ENCODE peak calls at places on chromosomes 11 and 22, in five cellular contexts. F is colonic mucosa, V is GM23248, L is fibroblast of lung, S is kidney. N is an unnamed sample.

GRCh38 chr11:44702897-44703296 is 23.9 kb upstream of the TSPAN18 start:
- DNase-seq in F (no peak), V (no peak), L (peak; percentile 36), S (no peak), N (no peak)

GRCh38 chr22:18023509-18024275 is 669 bp downstream of the MICAL3 start:
- DNase-seq in F (peak; percentile 91), V (peak; percentile 96), L (peak; percentile 89), S (peak; percentile 91), N (peak; percentile 58)

GRCh38 chr22:38935023-38935422 is 22.4 kb upstream of the APOBEC3A start:
- DNase-seq in F (peak; percentile 99), V (no peak), L (no peak), S (peak; percentile 97), N (no peak)

GRCh38 chr22:22884888-22885840 is 2.5 kb upstream of the IGLL5 start:
- DNase-seq in F (no peak), V (no peak), L (no peak), S (peak; percentile 72), N (peak; percentile 92)

GRCh38 chr11:112785104-112785503 is 176.1 kb upstream of the NCAM1 start:
- DNase-seq in F (no peak), V (peak; percentile 67), L (peak; percentile 83), S (no peak), N (no peak)

GRCh38 chr11:63490551-63491239 is at the start of gene PLAAT5:
- DNase-seq in F (peak; percentile 27), V (peak; percentile 25), L (peak; percentile 37), S (peak; percentile 83), N (no peak)

GRCh38 chr22:23566716-23567475 is 13.2 kb downstream of the IGLL1 start:
- DNase-seq in F (no peak), V (no peak), L (no peak), S (peak; percentile 64), N (no peak)

GRCh38 chr11:86818466-86819282 is 18.3 kb downstream of the PRSS23 start:
- DNase-seq in F (no peak), V (peak; percentile 90), L (peak; percentile 73), S (no peak), N (peak; percentile 66)

GRCh38 chr22:25702046-25702445 is 39.9 kb upstream of the MYO18B start:
- DNase-seq in F (no peak), V (peak; percentile 36), L (peak; percentile 19), S (no peak), N (peak; percentile 10)

GRCh38 chr11:114348200-114349191 is 51.8 kb downstream of the C11orf71 start:
- DNase-seq in F (peak; percentile 75), V (peak; percentile 74), L (peak; percentile 61), S (no peak), N (peak; percentile 26)

GRCh38 chr22:31872209-31872608 is 72.1 kb upstream of the YWHAH start:
- DNase-seq in F (no peak), V (no peak), L (no peak), S (no peak), N (no peak)

GRCh38 chr11:88345408-88345807 is 7.9 kb upstream of the CTSC start:
- DNase-seq in F (no peak), V (peak; percentile 39), L (peak; percentile 75), S (no peak), N (no peak)

GRCh38 chr11:88167853-88168252 is 7.4 kb downstream of the RAB38 start:
- DNase-seq in F (no peak), V (no peak), L (peak; percentile 19), S (no peak), N (no peak)

GRCh38 chr11:59224419-59224928 is 11.7 kb upstream of the MPEG1 start:
- DNase-seq in F (no peak), V (peak; percentile 60), L (no peak), S (no peak), N (no peak)

GRCh38 chr22:40345801-40346177 is 511 bp upstream of the ADSL start:
- DNase-seq in F (peak; percentile 63), V (peak; percentile 73), L (peak; percentile 49), S (peak; percentile 79), N (peak; percentile 63)

GRCh38 chr11:68947151-68947550 is 33.6 kb downstream of the MRGPRD start:
- DNase-seq in F (no peak), V (no peak), L (no peak), S (peak; percentile 54), N (no peak)

GRCh38 chr11:82992219-82992618 is 79.5 kb downstream of the RAB30 start:
- DNase-seq in F (no peak), V (no peak), L (no peak), S (no peak), N (no peak)

GRCh38 chr11:16867097-16867496 is 128.7 kb downstream of the C11orf58 start:
- DNase-seq in F (no peak), V (no peak), L (no peak), S (no peak), N (no peak)

GRCh38 chr11:101583180-101584128 is at the start of gene TRPC6:
- DNase-seq in F (no peak), V (peak; percentile 31), L (peak; percentile 11), S (peak; percentile 71), N (no peak)

GRCh38 chr22:24037851-24038765 is 27.0 kb downstream of the CABIN1 start:
- DNase-seq in F (no peak), V (no peak), L (no peak), S (no peak), N (no peak)

GRCh38 chr11:74288161-74288560 is 23.3 kb downstream of the P4HA3 start:
- DNase-seq in F (no peak), V (peak; percentile 97), L (peak; percentile 98), S (no peak), N (no peak)

GRCh38 chr22:38267086-38267485 is 5.7 kb downstream of the TMEM184B start:
- DNase-seq in F (no peak), V (peak; percentile 73), L (peak; percentile 51), S (no peak), N (no peak)

GRCh38 chr11:120814531-120815259 is 209.2 kb upstream of the TBCEL start:
- DNase-seq in F (no peak), V (no peak), L (no peak), S (no peak), N (no peak)

GRCh38 chr11:109150603-109151002 is 271.4 kb upstream of the C11orf87 start:
- DNase-seq in F (no peak), V (no peak), L (no peak), S (no peak), N (no peak)

GRCh38 chr22:22368516-22368915 is 123.9 kb downstream of the VPREB1 start:
- DNase-seq in F (no peak), V (no peak), L (no peak), S (no peak), N (no peak)

GRCh38 chr11:46333129-46333947 is 13.9 kb upstream of the DGKZ start:
- DNase-seq in F (no peak), V (peak; percentile 48), L (no peak), S (no peak), N (no peak)

GRCh38 chr11:102806296-102806695 is 8.3 kb upstream of the MMP1 start:
- DNase-seq in F (no peak), V (peak; percentile 14), L (peak; percentile 86), S (no peak), N (no peak)

GRCh38 chr11:35245786-35246185 is 106.8 kb downstream of the CD44 start:
- DNase-seq in F (no peak), V (no peak), L (no peak), S (no peak), N (no peak)

GRCh38 chr11:69372589-69373250 is 78.8 kb downstream of the MYEOV start:
- DNase-seq in F (peak; percentile 13), V (no peak), L (no peak), S (no peak), N (no peak)

GRCh38 chr22:49663311-49663711 is 164.4 kb downstream of the BRD1 start:
- DNase-seq in F (no peak), V (no peak), L (no peak), S (peak; percentile 65), N (no peak)

GRCh38 chr11:34317038-34317360 is 40.8 kb downstream of the ABTB2 start:
- DNase-seq in F (no peak), V (no peak), L (no peak), S (no peak), N (no peak)

GRCh38 chr11:112958670-112959069 is 2.5 kb upstream of the NCAM1 start:
- DNase-seq in F (no peak), V (peak; percentile 68), L (peak; percentile 55), S (no peak), N (no peak)

DNA sequence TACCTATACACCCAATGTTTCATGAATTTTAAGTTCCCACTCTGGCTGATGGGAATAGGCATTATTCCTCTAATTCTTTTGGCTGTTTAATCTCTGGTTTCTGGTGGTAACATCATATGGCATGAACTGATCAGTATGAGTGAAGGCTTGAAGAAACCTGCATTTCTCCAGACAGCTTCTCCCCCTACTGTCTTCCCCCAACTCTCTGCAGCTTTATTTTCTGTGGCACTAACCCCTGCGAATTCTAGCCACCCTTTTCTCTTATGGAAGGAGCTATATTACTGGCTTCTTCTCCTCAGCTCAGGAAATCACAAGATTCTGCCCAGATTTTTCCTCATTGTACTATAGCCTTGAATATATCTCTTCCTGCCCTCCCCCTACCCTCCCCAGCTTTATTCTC is 57.1 kb downstream of the CASP12 start:
- DNase-seq in F (no peak), V (no peak), L (no peak), S (no peak), N (no peak)
- H3K9ac ChIP-seq in F (no peak overlapping the region), V (no peak overlapping the region), L (no peak overlapping the region), S (no peak overlapping the region), N (no peak overlapping the region)

GRCh38 chr22:44685384-44686056 is 16.5 kb upstream of the PRR5 start:
- DNase-seq in F (peak; percentile 85), V (peak; percentile 89), L (peak; percentile 60), S (no peak), N (peak; percentile 15)
- H3K9ac ChIP-seq in F (no peak overlapping the region), V (peak overlapping the region; percentile 74), L (no peak overlapping the region), S (no peak overlapping the region), N (no peak overlapping the region)

GRCh38 chr11:125517116-125517804 is 21.2 kb upstream of the FEZ1 start:
- DNase-seq in F (no peak), V (peak; percentile 49), L (peak; percentile 93), S (no peak), N (peak; percentile 37)
- H3K9ac ChIP-seq in F (no peak overlapping the region), V (no peak overlapping the region), L (no peak overlapping the region), S (no peak overlapping the region), N (no peak overlapping the region)

GRCh38 chr11:7469351-7469865 is 15.9 kb upstream of the OLFML1 start:
- DNase-seq in F (no peak), V (no peak), L (no peak), S (no peak), N (no peak)

GRCh38 chr11:7471071-7471470 is 14.2 kb upstream of the OLFML1 start:
- DNase-seq in F (no peak), V (no peak), L (no peak), S (no peak), N (no peak)

GRCh38 chr11:7473702-7474101 is 11.6 kb upstream of the OLFML1 start:
- DNase-seq in F (no peak), V (no peak), L (no peak), S (no peak), N (no peak)
- H3K9ac ChIP-seq in F (no peak overlapping the region), V (no peak overlapping the region), L (no peak overlapping the region), S (no peak overlapping the region), N (no peak overlapping the region)

N was measured in MM.1S.